ENCODE peak calls at places on chromosome 19, in four cellular contexts. Y, V, J and C are unnamed samples.

GRCh38 chr19:40808021-40808325 is 9.0 kb downstream of the EGLN2 start:
- DNase-seq in Y (no peak), V (no peak), J (no peak), C (no peak)

GRCh38 chr19:34375598-34375997 is 10.6 kb downstream of the GPI start:
- DNase-seq in Y (no peak), V (no peak), J (no peak), C (no peak)

GRCh38 chr19:18053571-18054219 is 33.0 kb downstream of the IL12RB1 start:
- DNase-seq in Y (no peak), V (no peak), J (no peak), C (no peak)

GRCh38 chr19:48170817-48171347 is 402 bp downstream of the ZSWIM9 start:
- DNase-seq in Y (no peak), V (no peak), J (no peak), C (no peak)

GRCh38 chr19:589693-590395 is at the start of gene HCN2:
- DNase-seq in Y (no peak), V (no peak), J (no peak), C (no peak)

GRCh38 chr19:40612831-40613668 is 11.9 kb downstream of the LTBP4 start:
- DNase-seq in Y (peak; percentile 25), V (no peak), J (peak; percentile 72), C (no peak)

GRCh38 chr19:45676851-45677263 is 8.8 kb downstream of the GIPR start:
- DNase-seq in Y (no peak), V (no peak), J (peak; percentile 49), C (no peak)

GRCh38 chr19:38850976-38851621 is 1.3 kb upstream of the HNRNPL start:
- DNase-seq in Y (no peak), V (no peak), J (no peak), C (peak; percentile 41)

GRCh38 chr19:5867201-5868136 is 2.9 kb downstream of the FUT5 start:
- DNase-seq in Y (no peak), V (no peak), J (no peak), C (no peak)

GRCh38 chr19:19464339-19465098 is 50.8 kb downstream of the TSSK6 start:
- DNase-seq in Y (no peak), V (no peak), J (peak; percentile 42), C (no peak)

GRCh38 chr19:10796653-10797052 is 39.4 kb downstream of the TMED1 start:
- DNase-seq in Y (no peak), V (no peak), J (no peak), C (no peak)

GRCh38 chr19:18435848-18436631 is 1.9 kb downstream of the ISYNA1 start:
- DNase-seq in Y (no peak), V (no peak), J (no peak), C (no peak)

GRCh38 chr19:12956446-12957388 is at the start of gene GADD45GIP1:
- DNase-seq in Y (no peak), V (peak; percentile 68), J (peak; percentile 79), C (peak; percentile 82)

GRCh38 chr19:51739466-51740213 is 12.0 kb downstream of the FPR1 start:
- DNase-seq in Y (no peak), V (no peak), J (no peak), C (no peak)

GRCh38 chr19:51587264-51588191 is 16.4 kb downstream of the ZNF175 start:
- DNase-seq in Y (no peak), V (no peak), J (no peak), C (no peak)

GRCh38 chr19:9586764-9587163 is 2.5 kb upstream of the ZNF121 start:
- DNase-seq in Y (no peak), V (peak; percentile 63), J (peak; percentile 80), C (peak; percentile 83)

GRCh38 chr19:17333611-17334413 is 843 bp downstream of the ANO8 start:
- DNase-seq in Y (no peak), V (no peak), J (peak; percentile 64), C (no peak)

GRCh38 chr19:44685877-44686276 is 13.1 kb upstream of the CEACAM16 start:
- DNase-seq in Y (no peak), V (no peak), J (no peak), C (no peak)

GRCh38 chr19:46925548-46925950 is 64.8 kb downstream of the ARHGAP35 start:
- DNase-seq in Y (no peak), V (no peak), J (peak; percentile 30), C (no peak)

GRCh38 chr19:39870171-39870971 is 24.2 kb upstream of the FBL start:
- DNase-seq in Y (no peak), V (no peak), J (no peak), C (peak; percentile 85)

GRCh38 chr19:2207991-2208860 is 27.9 kb downstream of the PLEKHJ1 start:
- DNase-seq in Y (no peak), V (no peak), J (peak; percentile 48), C (peak; percentile 77)

GRCh38 chr19:55536366-55536765 is 567 bp downstream of the SBK2 start:
- DNase-seq in Y (no peak), V (no peak), J (no peak), C (no peak)

GRCh38 chr19:55537741-55538111 is 793 bp upstream of the SBK2 start:
- DNase-seq in Y (no peak), V (no peak), J (no peak), C (no peak)

GRCh38 chr19:55536951-55537740 is at the start of gene SBK2:
- DNase-seq in Y (no peak), V (no peak), J (no peak), C (peak; percentile 74)

GRCh38 chr19:55539082-55539715 is 2.3 kb upstream of the SBK2 start:
- DNase-seq in Y (no peak), V (no peak), J (no peak), C (no peak)

DNA sequence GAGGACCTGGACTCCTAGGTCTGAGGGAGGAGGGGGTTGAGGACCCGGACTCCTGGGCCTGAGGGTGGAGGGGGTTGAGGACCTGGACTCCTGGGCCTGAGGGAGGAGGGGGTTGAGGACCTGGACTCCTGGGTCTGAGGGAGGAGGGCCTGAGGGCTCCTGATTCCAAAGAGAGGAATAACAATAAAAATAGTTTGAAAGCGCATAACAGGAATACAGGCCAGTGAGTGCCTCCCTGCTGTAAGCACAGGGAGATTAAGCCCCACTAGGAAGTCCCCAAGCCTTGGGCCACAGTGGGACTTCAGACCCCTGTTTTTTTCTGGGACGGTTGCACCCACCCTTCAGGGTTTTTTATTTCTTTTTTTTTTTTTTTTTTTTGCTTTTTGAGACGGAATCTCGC is 1.2 kb upstream of the SBK2 start:
- DNase-seq in Y (no peak), V (no peak), J (no peak), C (no peak)
- H3K27ac ChIP-seq in Y (no peak overlapping the region), V (no peak overlapping the region), J (no peak overlapping the region), C (no peak overlapping the region)

DNA sequence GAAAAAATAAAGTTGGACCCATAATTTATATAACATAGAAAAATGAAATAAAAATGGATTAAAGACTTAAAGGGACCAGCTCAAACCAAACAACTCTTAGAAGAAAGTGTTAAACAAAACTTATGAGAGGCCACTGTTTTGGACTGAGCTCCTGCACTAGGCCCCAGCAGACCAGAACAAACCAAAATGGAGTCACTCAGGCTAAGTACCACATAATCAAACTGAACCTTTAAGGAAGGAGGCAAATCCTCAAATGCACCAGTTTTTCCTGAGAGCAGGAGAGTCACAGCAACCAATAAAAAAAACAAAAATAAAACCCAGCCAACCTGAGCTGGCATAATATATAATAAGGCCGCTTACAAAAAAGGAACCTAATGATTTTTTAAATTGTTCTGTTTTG is 10.3 kb upstream of the OR10H1 start:
- DNase-seq in Y (no peak), V (no peak), J (no peak), C (no peak)
- TF ChIP-seq CTCF in Y (no peak), V (no peak), J (no peak), C (no peak)

DNA sequence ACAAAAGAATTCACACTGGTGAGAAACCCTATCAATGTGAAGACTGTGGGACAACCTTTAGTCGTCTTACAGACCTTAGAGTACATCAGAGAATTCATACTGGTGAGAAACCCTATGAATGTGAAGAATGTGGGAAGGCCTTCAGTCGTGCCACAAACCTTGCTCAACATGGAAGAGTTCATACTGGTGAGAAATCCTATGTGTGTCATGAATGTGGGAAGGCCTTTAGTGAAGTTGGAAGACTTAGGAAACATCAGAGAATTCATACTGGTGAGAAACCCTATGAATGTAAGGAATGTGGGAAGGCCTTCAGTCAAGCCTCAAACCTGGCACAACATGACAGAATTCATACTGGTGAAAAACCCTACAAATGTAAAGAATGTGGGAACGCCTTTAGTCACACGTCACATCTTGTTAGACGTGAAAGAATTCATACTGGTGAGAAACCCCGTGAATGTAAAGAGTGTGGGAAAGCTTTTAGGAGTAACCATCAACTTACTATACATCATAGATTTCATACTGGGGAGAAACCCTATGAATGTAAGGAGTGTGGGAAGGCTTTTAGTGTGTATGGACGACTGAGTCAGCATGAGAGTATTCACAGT is 24.0 kb upstream of the ZNF573 start:
- DNase-seq in Y (no peak), V (no peak), J (no peak), C (no peak)
- H3K27ac ChIP-seq in Y (no peak overlapping the region), V (no peak overlapping the region), J (no peak overlapping the region), C (no peak overlapping the region)

GRCh38 chr19:50255115-50255514 is 51.7 kb downstream of the MYH14 start:
- DNase-seq in Y (no peak), V (no peak), J (no peak), C (no peak)

GRCh38 chr19:50261446-50261970 is 58.1 kb downstream of the MYH14 start:
- DNase-seq in Y (no peak), V (no peak), J (no peak), C (no peak)

GRCh38 chr19:50263176-50263575 is 59.8 kb downstream of the MYH14 start:
- DNase-seq in Y (no peak), V (no peak), J (no peak), C (no peak)

GRCh38 chr19:50257141-50257540 is 53.7 kb downstream of the MYH14 start:
- DNase-seq in Y (no peak), V (no peak), J (no peak), C (no peak)

GRCh38 chr19:50258918-50259372 is 55.5 kb downstream of the MYH14 start:
- DNase-seq in Y (no peak), V (no peak), J (peak; percentile 31), C (no peak)
- TF ChIP-seq CTCF in Y (peak; percentile 45), V (no peak), J (peak; percentile 29), C (peak; percentile 32)